ENCODE peak calls at places on chromosome 9, in seven cellular contexts. S is stimulated activated CD4-positive, alpha-beta T cell treated with anti-CD3 and anti-CD28 coated beads, Interleukin-12 subunit alpha, Interleukin-12 subunit beta, amount 100 ng/mL, for 4 hours; L is NCI-H1105 treated with DMSO at 0.1 percent for 48 hours; A is HFF-Myc; U is CD4-positive, alpha-beta T cell; V is stimulated activated CD8-positive, alpha-beta memory T cell treated with anti-CD3 and anti-CD28 coated beads, Interleukin-2, amount 100 ng/mL, for 1 hour; Q is activated CD8-positive, alpha-beta T cell treated with anti-CD3 and anti-CD28 coated beads for 36 hours. E is an unnamed sample.

GRCh38 chr9:117073539-117074336 is 341.1 kb downstream of the ASTN2 start:
- DNase-seq in L (peak), U (no peak), V (no peak), A (peak), S (no peak), Q (peak), E (peak)

GRCh38 chr9:92669527-92669889 is 423 bp downstream of the IPPK start:
- DNase-seq in A (no peak), L (no peak), Q (no peak), V (peak), S (peak), U (peak), E (no peak)

GRCh38 chr9:80552931-80553330 is 981.2 kb downstream of the TLE4 start:
- DNase-seq in Q (no peak), U (no peak), V (no peak), A (no peak), S (no peak), L (no peak), E (no peak)

GRCh38 chr9:77960356-77961153 is 71.1 kb downstream of the GNAQ start:
- DNase-seq in V (no peak), Q (no peak), A (no peak), S (no peak), L (no peak), U (no peak), E (no peak)

GRCh38 chr9:125650271-125650737 is 56.7 kb downstream of the MAPKAP1 start:
- DNase-seq in S (no peak), L (no peak), Q (peak), V (no peak), A (no peak), U (no peak), E (no peak)

GRCh38 chr9:37902804-37903580 is 935 bp downstream of the SLC25A51 start:
- DNase-seq in S (no peak), U (no peak), A (no peak), L (peak), V (no peak), Q (peak), E (peak)

GRCh38 chr9:4027616-4028015 is 272.3 kb downstream of the GLIS3 start:
- DNase-seq in S (no peak), U (no peak), L (no peak), A (no peak), V (no peak), Q (no peak), E (no peak)

GRCh38 chr9:16207161-16207560 is 654.3 kb downstream of the CCDC171 start:
- DNase-seq in Q (peak), A (no peak), S (no peak), U (no peak), V (no peak), L (no peak), E (no peak)

GRCh38 chr9:134343637-134344036 is 17.4 kb downstream of the RXRA start:
- DNase-seq in S (no peak), A (no peak), U (no peak), L (no peak), V (no peak), Q (no peak), E (no peak)

GRCh38 chr9:76333964-76334363 is 60.3 kb downstream of the RFK start:
- DNase-seq in L (no peak), S (no peak), U (no peak), A (no peak), Q (no peak), V (no peak), E (peak)

GRCh38 chr9:21085010-21085409 is 7.3 kb upstream of the IFNB1 start:
- DNase-seq in S (no peak), L (no peak), U (no peak), Q (no peak), A (no peak), V (no peak), E (no peak)

GRCh38 chr9:116323012-116323411 is 169.4 kb downstream of the PAPPA start:
- DNase-seq in L (peak), A (no peak), Q (no peak), V (no peak), U (no peak), S (no peak), E (no peak)

GRCh38 chr9:82024931-82025330 is 36.4 kb downstream of the SPATA31D1 start:
- DNase-seq in U (no peak), Q (no peak), V (no peak), S (no peak), L (no peak), A (no peak), E (no peak)

GRCh38 chr9:119924736-119925135 is 555.5 kb upstream of the BRINP1 start:
- DNase-seq in U (no peak), S (no peak), Q (no peak), V (no peak), L (no peak), A (no peak), E (no peak)

GRCh38 chr9:259405-260404 is 45.0 kb downstream of the DOCK8 start:
- DNase-seq in A (no peak), L (no peak), U (no peak), V (no peak), Q (no peak), S (no peak), E (no peak)

GRCh38 chr9:105243015-105243686 is 1.3 kb upstream of the SLC44A1 start:
- DNase-seq in A (peak), Q (no peak), L (no peak), V (no peak), U (no peak), S (no peak), E (no peak)

GRCh38 chr9:114273461-114273881 is 49.4 kb upstream of the ORM1 start:
- DNase-seq in L (no peak), U (no peak), Q (no peak), S (no peak), V (no peak), A (no peak), E (no peak)

GRCh38 chr9:105355810-105356209 is 92.0 kb upstream of the FSD1L start:
- DNase-seq in A (no peak), U (no peak), S (no peak), V (no peak), L (no peak), Q (peak), E (no peak)

GRCh38 chr9:121902483-121903135 is 190.5 kb downstream of the TTLL11 start:
- DNase-seq in Q (no peak), S (no peak), L (no peak), U (no peak), A (peak), V (no peak), E (peak)

GRCh38 chr9:69253057-69253456 is 72.0 kb upstream of the ENTREP1 start:
- DNase-seq in S (no peak), U (no peak), L (no peak), V (no peak), Q (no peak), A (peak), E (no peak)

GRCh38 chr9:93307468-93308157 is 123.7 kb downstream of the WNK2 start:
- DNase-seq in U (no peak), S (no peak), Q (no peak), L (no peak), A (no peak), V (no peak), E (no peak)

GRCh38 chr9:136867480-136867879 is 1.4 kb upstream of the EDF1 start:
- DNase-seq in A (no peak), U (no peak), L (no peak), Q (no peak), V (no peak), S (no peak), E (no peak)

GRCh38 chr9:35179347-35180271 is 17.8 kb downstream of the UNC13B start:
- DNase-seq in S (no peak), L (peak), A (no peak), Q (no peak), V (no peak), U (no peak), E (no peak)

GRCh38 chr9:115333671-115334070 is 215.7 kb upstream of the TNC start:
- DNase-seq in S (no peak), A (no peak), V (no peak), L (no peak), U (no peak), Q (no peak), E (no peak)

GRCh38 chr9:132846109-132846917 is 31.8 kb downstream of the AK8 start:
- DNase-seq in U (no peak), A (no peak), Q (no peak), S (no peak), V (no peak), L (no peak), E (no peak)

GRCh38 chr9:79985276-79985675 is 413.5 kb downstream of the TLE4 start:
- DNase-seq in L (no peak), U (no peak), Q (no peak), V (no peak), S (no peak), A (no peak), E (no peak)